ENCODE peak calls at places on chromosomes 5 and 9, in seven cellular contexts. N is frontal cortex; P is erythroblast; B is H1; J is islet precursor cell; G is GM03348; M is activated CD8-positive, alpha-beta memory T cell treated with anti-CD3 and anti-CD28 coated beads, Interleukin-2, amount 50 U/mL, for 4 hours. Z is an unnamed sample.

GRCh38 chr9:104970588-104970987 is 42.6 kb upstream of the ABCA1 start:
- DNase-seq in N (no peak), P (no peak), B (no peak), J (no peak), G (peak; percentile 48), M (no peak), Z (no peak)

GRCh38 chr9:74556685-74557084 is 59.5 kb downstream of the RORB start:
- DNase-seq in N (no peak), P (no peak), B (no peak), J (no peak), G (no peak), M (no peak), Z (no peak)

GRCh38 chr5:154446183-154447073 is 631 bp downstream of the SAP30L start:
- DNase-seq in N (peak; percentile 60), P (peak; percentile 76), B (no peak), J (peak; percentile 92), G (peak; percentile 79), M (peak; percentile 40), Z (peak; percentile 39)

GRCh38 chr9:127133739-127134167 is 11.3 kb upstream of the ANGPTL2 start:
- DNase-seq in N (no peak), P (no peak), B (no peak), J (peak; percentile 79), G (peak; percentile 87), M (no peak), Z (no peak)

GRCh38 chr9:8868632-8869031 is 1069.1 kb upstream of the DMAC1 start:
- DNase-seq in N (no peak), P (no peak), B (no peak), J (no peak), G (no peak), M (no peak), Z (no peak)

GRCh38 chr9:105118646-105119045 is 125.8 kb upstream of the SLC44A1 start:
- DNase-seq in N (no peak), P (no peak), B (no peak), J (no peak), G (no peak), M (no peak), Z (no peak)

GRCh38 chr9:37998881-37999311 is 70.1 kb downstream of the SHB start:
- DNase-seq in N (no peak), P (peak; percentile 27), B (no peak), J (no peak), G (peak; percentile 27), M (no peak), Z (no peak)

GRCh38 chr5:150553911-150554310 is 46.0 kb downstream of the NDST1 start:
- DNase-seq in N (no peak), P (no peak), B (no peak), J (no peak), G (no peak), M (no peak), Z (no peak)

GRCh38 chr5:161546463-161547301 is at the start of gene GABRB2:
- DNase-seq in N (peak; percentile 61), P (peak; percentile 3), B (no peak), J (peak; percentile 70), G (peak; percentile 73), M (no peak), Z (peak; percentile 21)

GRCh38 chr5:80796861-80797260 is 142.1 kb upstream of the DHFR start:
- DNase-seq in N (no peak), P (no peak), B (no peak), J (no peak), G (no peak), M (no peak), Z (no peak)

GRCh38 chr9:98750396-98751060 is 41.8 kb upstream of the GABBR2 start:
- DNase-seq in N (no peak), P (no peak), B (no peak), J (no peak), G (no peak), M (no peak), Z (no peak)

GRCh38 chr9:71685988-71686387 is 82.3 kb downstream of the CEMIP2 start:
- DNase-seq in N (no peak), P (no peak), B (no peak), J (no peak), G (no peak), M (no peak), Z (no peak)

GRCh38 chr5:135553688-135554462 is 18.1 kb upstream of the NEUROG1 start:
- DNase-seq in N (no peak), P (no peak), B (no peak), J (peak; percentile 75), G (peak; percentile 74), M (no peak), Z (peak; percentile 22)

GRCh38 chr5:67094476-67095300 is 101.9 kb downstream of the CD180 start:
- DNase-seq in N (no peak), P (no peak), B (no peak), J (peak; percentile 66), G (peak; percentile 16), M (no peak), Z (no peak)

GRCh38 chr5:82045526-82046267 is 73.9 kb downstream of the ATG10 start:
- DNase-seq in N (no peak), P (no peak), B (no peak), J (no peak), G (peak; percentile 56), M (no peak), Z (no peak)

GRCh38 chr5:59720063-59720462 is 173.5 kb downstream of the PDE4D start:
- DNase-seq in N (no peak), P (no peak), B (no peak), J (no peak), G (no peak), M (no peak), Z (no peak)

GRCh38 chr5:138258704-138259285 is 15.6 kb downstream of the GFRA3 start:
- DNase-seq in N (no peak), P (no peak), B (no peak), J (no peak), G (peak; percentile 34), M (no peak), Z (no peak)

GRCh38 chr9:120853198-120853597 is 10.5 kb upstream of the PSMD5 start:
- DNase-seq in N (no peak), P (no peak), B (no peak), J (no peak), G (no peak), M (no peak), Z (no peak)

GRCh38 chr5:83577036-83577636 is 105.6 kb downstream of the VCAN start:
- DNase-seq in N (no peak), P (no peak), B (no peak), J (no peak), G (no peak), M (no peak), Z (peak; percentile 85)

GRCh38 chr5:92641031-92641962 is 939.7 kb downstream of the NR2F1-AS1 start:
- DNase-seq in N (no peak), P (no peak), B (no peak), J (no peak), G (peak; percentile 12), M (no peak), Z (peak; percentile 76)

GRCh38 chr9:14127656-14128055 is 186.3 kb downstream of the NFIB start:
- DNase-seq in N (no peak), P (no peak), B (no peak), J (no peak), G (no peak), M (no peak), Z (no peak)

GRCh38 chr5:23072179-23072578 is 219.0 kb upstream of the CDH12 start:
- DNase-seq in N (no peak), P (no peak), B (no peak), J (no peak), G (no peak), M (no peak), Z (no peak)

GRCh38 chr5:21391506-21391905 is 1403.5 kb upstream of the CDH18 start:
- DNase-seq in N (no peak), P (peak; percentile 18), B (no peak), J (no peak), G (no peak), M (no peak), Z (peak; percentile 15)

GRCh38 chr5:69444127-69444754 is 29.3 kb downstream of the MARVELD2 start:
- DNase-seq in N (no peak), P (no peak), B (no peak), J (peak; percentile 12), G (no peak), M (no peak), Z (peak; percentile 86)

GRCh38 chr9:115250646-115251045 is 132.7 kb upstream of the TNC start:
- DNase-seq in N (no peak), P (no peak), B (no peak), J (no peak), G (peak; percentile 78), M (no peak), Z (no peak)

GRCh38 chr9:108599571-108599970 is 256.2 kb downstream of the ACTL7B start:
- DNase-seq in N (no peak), P (no peak), B (no peak), J (no peak), G (no peak), M (no peak), Z (no peak)

GRCh38 chr9:123426406-123426805 is 70.4 kb downstream of the CRB2 start:
- DNase-seq in N (no peak), P (no peak), B (no peak), J (peak; percentile 39), G (no peak), M (no peak), Z (no peak)

GRCh38 chr5:126104951-126105350 is 318.3 kb upstream of the GRAMD2B start:
- DNase-seq in N (no peak), P (no peak), B (no peak), J (no peak), G (no peak), M (no peak), Z (no peak)

GRCh38 chr9:38621434-38622082 is 1.2 kb upstream of the ANKRD18A start:
- DNase-seq in N (peak; percentile 26), P (peak; percentile 10), B (no peak), J (no peak), G (no peak), M (peak; percentile 36), Z (no peak)

GRCh38 chr5:139601429-139601828 is 40.3 kb downstream of the UBE2D2 start:
- DNase-seq in N (no peak), P (no peak), B (no peak), J (no peak), G (no peak), M (no peak), Z (no peak)

Z was measured in Caki2.